ENCODE peak calls at places on chromosomes 1 and 21, in ten cellular contexts. Q is OCI-LY7; G is CD4-positive, CD25-positive, alpha-beta regulatory T cell; A is tibial artery; F is small intestine; Z is aorta; V is lung; P is A549; H is cardiac muscle cell; K is uterus. I is an unnamed sample. For H3K9me3, the result is how much of the 10 kb centered on the place peaks cover.

GRCh38 chr1:201357636-201358348 is 19.7 kb downstream of the TNNT2 start:
- DNase-seq in F (no peak), G (no peak), Q (no peak), A (no peak), H (no peak), P (no peak), K (no peak), V (no peak), Z (peak), I (no peak)

GRCh38 chr1:21705303-21705980 is 36.3 kb upstream of the RAP1GAP start:
- DNase-seq in Z (no peak), G (no peak), Q (no peak), H (no peak), V (no peak), F (no peak), P (no peak), K (no peak), A (no peak), I (no peak)

GRCh38 chr1:81549588-81550127 is 251.1 kb upstream of the ADGRL2 start:
- DNase-seq in V (no peak), Q (peak), P (peak), G (no peak), Z (no peak), H (peak), K (no peak), A (no peak), F (peak), I (no peak)

GRCh38 chr1:200908158-200908868 is 13.6 kb downstream of the INAVA start:
- DNase-seq in P (no peak), Z (no peak), K (no peak), A (no peak), V (no peak), F (peak), H (no peak), G (no peak), Q (no peak), I (no peak)

GRCh38 chr1:197159461-197159860 is 13.0 kb upstream of the ASPM start:
- DNase-seq in F (no peak), A (no peak), P (no peak), Z (no peak), V (no peak), G (no peak), H (peak), Q (no peak), K (no peak), I (no peak)

GRCh38 chr1:112529301-112529700 is 20.5 kb downstream of the WNT2B start:
- DNase-seq in V (no peak), G (no peak), A (no peak), Z (no peak), P (no peak), K (no peak), Q (no peak), F (no peak), H (no peak), I (no peak)

GRCh38 chr1:3062616-3063378 is 6.2 kb upstream of the PRDM16 start:
- DNase-seq in G (no peak), F (no peak), P (no peak), Z (peak), V (no peak), H (no peak), A (peak), Q (no peak), K (no peak), I (no peak)

GRCh38 chr1:238701024-238701423 is 685.3 kb upstream of the CHRM3 start:
- DNase-seq in H (no peak), F (no peak), G (no peak), A (no peak), Z (no peak), V (no peak), P (peak), Q (no peak), K (no peak), I (no peak)

GRCh38 chr1:32181563-32181962 is 2.1 kb downstream of the TXLNA start:
- DNase-seq in Q (no peak), Z (no peak), V (no peak), F (no peak), A (no peak), H (no peak), P (no peak), K (no peak), G (no peak), I (no peak)

GRCh38 chr1:32182060-32182459 is 2.6 kb downstream of the TXLNA start:
- DNase-seq in F (no peak), G (no peak), K (no peak), A (no peak), Q (no peak), P (no peak), H (no peak), V (no peak), Z (no peak), I (no peak)

GRCh38 chr1:32180186-32181060 is 948 bp downstream of the TXLNA start:
- DNase-seq in A (peak), F (peak), Z (peak), H (peak), K (peak), Q (peak), G (peak), V (peak), P (peak), I (peak)

GRCh38 chr1:32179443-32180185 is at the start of gene TXLNA:
- DNase-seq in A (peak), V (peak), G (peak), P (peak), F (peak), Q (peak), K (peak), H (peak), Z (peak), I (peak)

GRCh38 chr1:32181065-32181464 is 1.6 kb downstream of the TXLNA start:
- DNase-seq in Z (no peak), P (no peak), H (no peak), Q (no peak), A (peak), V (no peak), K (no peak), G (no peak), F (no peak), I (no peak)
- H3K27ac ChIP-seq in Z (no peak), P (peak), H (peak), Q (peak), A (peak), V (peak), K (peak), G (peak), F (peak), I (peak)

GRCh38 chr21:8991088-8991907 is 1530.1 kb upstream of the TPTE start:
- DNase-seq in K (no peak), V (no peak), Q (no peak), P (peak), F (no peak), G (no peak), H (no peak), A (no peak), Z (no peak), I (no peak)

GRCh38 chr21:8992731-8993174 is 1528.6 kb upstream of the TPTE start:
- DNase-seq in K (no peak), V (no peak), A (no peak), P (peak), Q (no peak), H (no peak), G (no peak), Z (peak), F (no peak), I (peak)

GRCh38 chr21:8993284-8993942 is 1528.0 kb upstream of the TPTE start:
- DNase-seq in K (no peak), G (no peak), Q (no peak), A (no peak), P (peak), H (no peak), V (no peak), F (no peak), Z (no peak), I (no peak)

GRCh38 chr21:8990326-8991087 is 1530.9 kb upstream of the TPTE start:
- DNase-seq in Z (peak), H (no peak), K (no peak), A (no peak), V (no peak), P (no peak), G (no peak), Q (no peak), F (no peak), I (no peak)

DNA sequence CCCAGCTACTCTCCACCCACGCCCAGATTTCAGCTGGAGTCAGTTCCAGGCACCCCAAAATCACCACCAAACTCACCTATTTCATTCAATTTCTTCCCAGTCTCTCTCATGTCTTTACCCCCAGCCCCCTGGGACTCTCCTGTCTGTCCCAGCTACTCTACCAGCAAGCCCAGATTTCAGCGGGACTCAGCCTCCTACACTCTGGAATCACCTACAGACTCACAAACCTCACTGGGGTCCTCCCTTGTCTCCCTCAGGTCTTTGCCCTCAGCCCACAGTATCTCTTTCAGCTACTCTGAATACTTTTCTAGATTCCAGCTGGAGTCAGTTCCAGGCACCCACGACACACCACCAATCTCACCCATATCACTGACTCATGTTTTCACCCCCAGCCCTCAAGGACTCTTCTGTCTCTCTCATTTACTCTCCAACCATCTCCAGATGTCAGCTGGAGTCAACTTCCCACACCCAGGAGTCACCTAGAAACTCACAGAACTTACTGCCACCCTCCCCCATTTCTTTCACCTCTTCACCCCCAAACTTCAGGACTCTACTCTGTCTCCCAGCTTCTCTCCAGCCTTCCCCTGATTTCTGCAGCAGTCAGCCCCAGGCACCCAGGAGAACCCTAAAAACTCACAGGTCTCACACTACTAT is 1529.3 kb upstream of the TPTE start:
- DNase-seq in P (peak), A (no peak), Z (no peak), H (no peak), K (no peak), V (no peak), Q (no peak), G (no peak), F (no peak), I (no peak)
- H3K9me3 ChIP-seq in P (under half), A (under half), Z (under half), H (under half), K (under half), V (under half), Q (under half), G (under half), F (under half), I (under half)

GRCh38 chr1:226937940-226938725 is 2.0 kb upstream of the COQ8A start:
- DNase-seq in Q (no peak), V (no peak), F (peak), K (no peak), H (no peak), P (no peak), Z (no peak), A (peak), G (no peak), I (no peak)
- H3K4me3 ChIP-seq in Q (peak), V (no peak), F (no peak), K (no peak), H (no peak), P (no peak), Z (no peak), A (no peak), G (peak), I (peak)

GRCh38 chr1:8026153-8026975 is at the start of gene ERRFI1:
- DNase-seq in F (peak), H (peak), Q (no peak), Z (peak), V (peak), G (peak), P (peak), A (peak), K (peak), I (peak)

GRCh38 chr1:8025671-8026144 is 401 bp downstream of the ERRFI1 start:
- DNase-seq in F (no peak), P (no peak), K (no peak), Q (no peak), A (no peak), V (no peak), G (peak), Z (peak), H (no peak), I (no peak)

GRCh38 chr1:8023995-8024313 is 2.2 kb downstream of the ERRFI1 start:
- DNase-seq in F (no peak), P (no peak), G (no peak), K (no peak), H (no peak), Z (no peak), A (no peak), V (no peak), Q (no peak), I (no peak)

GRCh38 chr1:8024329-8024728 is 1.8 kb downstream of the ERRFI1 start:
- DNase-seq in G (no peak), H (no peak), F (no peak), Q (no peak), P (no peak), A (no peak), K (no peak), Z (no peak), V (no peak), I (no peak)

DNA sequence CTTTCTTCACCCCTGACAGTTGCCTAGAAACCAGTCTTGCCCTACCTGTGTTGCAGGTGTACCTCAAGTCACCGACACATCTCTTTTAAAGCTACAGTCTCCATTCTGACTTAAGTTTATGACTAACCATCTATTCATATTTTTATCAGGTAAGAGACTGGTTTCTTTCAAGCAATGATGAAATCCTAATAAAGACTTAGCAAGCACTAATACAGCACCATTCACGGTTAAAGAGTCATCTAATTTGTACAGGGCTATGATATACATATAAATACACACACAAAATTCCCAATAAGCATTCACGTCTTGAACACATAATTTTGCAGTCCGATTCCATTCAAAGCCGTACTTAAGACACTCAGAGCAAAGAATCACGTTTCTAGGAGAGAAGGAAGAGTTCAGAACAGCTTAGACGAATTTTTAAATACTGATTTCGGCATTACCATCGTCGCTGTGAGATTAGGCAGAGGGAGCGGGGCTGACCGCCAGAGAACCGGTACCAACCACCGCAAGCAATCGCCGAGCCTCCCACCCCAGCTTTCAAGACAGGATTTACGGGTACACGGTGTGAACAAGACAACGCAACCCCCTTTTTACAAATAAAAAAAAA is 943 bp downstream of the ERRFI1 start:
- DNase-seq in K (no peak), H (peak), Z (no peak), A (no peak), F (peak), G (peak), V (no peak), Q (no peak), P (no peak), I (no peak)
- H3K27ac ChIP-seq in K (peak), H (peak), Z (peak), A (peak), F (peak), G (no peak), V (peak), Q (no peak), P (peak), I (peak)